ENCODE peak calls at places on chromosomes 16 and 17, in ten cellular contexts. One of them, this sample, is unnamed. For H3K36me3, the result is how much of the 10 kb centered on the place peaks cover.

GRCh38 chr17:8163978-8164814 is 1.4 kb upstream of the VAMP2 start:
- DNase-seq in pancreas: peak
- DNase-seq in stomach: peak
- DNase-seq in CD4-positive, CD25-positive, alpha-beta regulatory T cell: peak
- DNase-seq in body of pancreas: peak
- DNase-seq in endodermal cell: peak
- DNase-seq in BE2C: no peak
- DNase-seq in fibroblast of lung: peak
- DNase-seq in ovary: peak
- DNase-seq in HAP-1: peak
- DNase-seq in this sample: peak

GRCh38 chr17:73719588-73720071 is 75.4 kb upstream of the SDK2 start:
- DNase-seq in CD4-positive, CD25-positive, alpha-beta regulatory T cell: no peak
- DNase-seq in HAP-1: no peak
- DNase-seq in body of pancreas: peak
- DNase-seq in stomach: no peak
- DNase-seq in ovary: peak
- DNase-seq in endodermal cell: peak
- DNase-seq in pancreas: no peak
- DNase-seq in fibroblast of lung: peak
- DNase-seq in BE2C: peak
- DNase-seq in this sample: no peak

GRCh38 chr16:86739178-86739577 is 160.8 kb downstream of the FOXL1 start:
- DNase-seq in endodermal cell: no peak
- DNase-seq in HAP-1: no peak
- DNase-seq in body of pancreas: no peak
- DNase-seq in CD4-positive, CD25-positive, alpha-beta regulatory T cell: no peak
- DNase-seq in ovary: no peak
- DNase-seq in stomach: no peak
- DNase-seq in pancreas: no peak
- DNase-seq in BE2C: no peak
- DNase-seq in fibroblast of lung: no peak
- DNase-seq in this sample: no peak

GRCh38 chr16:25922438-25922837 is 230.7 kb downstream of the HS3ST4 start:
- DNase-seq in stomach: no peak
- DNase-seq in endodermal cell: no peak
- DNase-seq in HAP-1: no peak
- DNase-seq in CD4-positive, CD25-positive, alpha-beta regulatory T cell: no peak
- DNase-seq in body of pancreas: no peak
- DNase-seq in pancreas: no peak
- DNase-seq in BE2C: no peak
- DNase-seq in fibroblast of lung: no peak
- DNase-seq in ovary: no peak
- DNase-seq in this sample: no peak

GRCh38 chr17:44071772-44072171 is 1.2 kb downstream of the G6PC3 start:
- DNase-seq in ovary: peak
- DNase-seq in endodermal cell: peak
- DNase-seq in fibroblast of lung: no peak
- DNase-seq in CD4-positive, CD25-positive, alpha-beta regulatory T cell: no peak
- DNase-seq in stomach: no peak
- DNase-seq in pancreas: peak
- DNase-seq in BE2C: no peak
- DNase-seq in body of pancreas: no peak
- DNase-seq in HAP-1: no peak
- DNase-seq in this sample: no peak

GRCh38 chr17:75649687-75650086 is 16.5 kb downstream of the SMIM5 start:
- DNase-seq in BE2C: no peak
- DNase-seq in ovary: no peak
- DNase-seq in pancreas: no peak
- DNase-seq in endodermal cell: peak
- DNase-seq in HAP-1: no peak
- DNase-seq in fibroblast of lung: no peak
- DNase-seq in stomach: no peak
- DNase-seq in CD4-positive, CD25-positive, alpha-beta regulatory T cell: no peak
- DNase-seq in body of pancreas: no peak
- DNase-seq in this sample: no peak

GRCh38 chr17:66578781-66579489 is 256.0 kb upstream of the CACNG5 start:
- DNase-seq in ovary: no peak
- DNase-seq in CD4-positive, CD25-positive, alpha-beta regulatory T cell: no peak
- DNase-seq in endodermal cell: peak
- DNase-seq in body of pancreas: no peak
- DNase-seq in pancreas: no peak
- DNase-seq in HAP-1: no peak
- DNase-seq in fibroblast of lung: no peak
- DNase-seq in stomach: no peak
- DNase-seq in BE2C: no peak
- DNase-seq in this sample: no peak

GRCh38 chr17:48375356-48375755 is 54.7 kb downstream of the SKAP1 start:
- DNase-seq in ovary: no peak
- DNase-seq in body of pancreas: no peak
- DNase-seq in pancreas: no peak
- DNase-seq in fibroblast of lung: peak
- DNase-seq in stomach: no peak
- DNase-seq in BE2C: no peak
- DNase-seq in HAP-1: no peak
- DNase-seq in endodermal cell: no peak
- DNase-seq in CD4-positive, CD25-positive, alpha-beta regulatory T cell: no peak
- DNase-seq in this sample: no peak

GRCh38 chr17:4666296-4666695 is 24.8 kb upstream of the ALOX15 start:
- DNase-seq in HAP-1: peak
- DNase-seq in endodermal cell: no peak
- DNase-seq in pancreas: no peak
- DNase-seq in ovary: no peak
- DNase-seq in BE2C: no peak
- DNase-seq in body of pancreas: no peak
- DNase-seq in CD4-positive, CD25-positive, alpha-beta regulatory T cell: no peak
- DNase-seq in stomach: no peak
- DNase-seq in fibroblast of lung: peak
- DNase-seq in this sample: no peak

GRCh38 chr17:4665027-4665426 is 23.5 kb upstream of the ALOX15 start:
- DNase-seq in CD4-positive, CD25-positive, alpha-beta regulatory T cell: no peak
- DNase-seq in ovary: no peak
- DNase-seq in endodermal cell: no peak
- DNase-seq in BE2C: no peak
- DNase-seq in fibroblast of lung: no peak
- DNase-seq in stomach: no peak
- DNase-seq in body of pancreas: no peak
- DNase-seq in pancreas: no peak
- DNase-seq in HAP-1: no peak
- DNase-seq in this sample: no peak

GRCh38 chr17:4664230-4664629 is 22.8 kb upstream of the ALOX15 start:
- DNase-seq in HAP-1: no peak
- DNase-seq in fibroblast of lung: no peak
- DNase-seq in pancreas: no peak
- DNase-seq in endodermal cell: no peak
- DNase-seq in ovary: no peak
- DNase-seq in stomach: no peak
- DNase-seq in BE2C: no peak
- DNase-seq in body of pancreas: no peak
- DNase-seq in CD4-positive, CD25-positive, alpha-beta regulatory T cell: no peak
- DNase-seq in this sample: no peak

GRCh38 chr17:4663711-4664110 is 22.2 kb upstream of the ALOX15 start:
- DNase-seq in HAP-1: no peak
- DNase-seq in body of pancreas: no peak
- DNase-seq in fibroblast of lung: no peak
- DNase-seq in stomach: no peak
- DNase-seq in CD4-positive, CD25-positive, alpha-beta regulatory T cell: no peak
- DNase-seq in ovary: no peak
- DNase-seq in endodermal cell: no peak
- DNase-seq in BE2C: no peak
- DNase-seq in pancreas: no peak
- DNase-seq in this sample: no peak

DNA sequence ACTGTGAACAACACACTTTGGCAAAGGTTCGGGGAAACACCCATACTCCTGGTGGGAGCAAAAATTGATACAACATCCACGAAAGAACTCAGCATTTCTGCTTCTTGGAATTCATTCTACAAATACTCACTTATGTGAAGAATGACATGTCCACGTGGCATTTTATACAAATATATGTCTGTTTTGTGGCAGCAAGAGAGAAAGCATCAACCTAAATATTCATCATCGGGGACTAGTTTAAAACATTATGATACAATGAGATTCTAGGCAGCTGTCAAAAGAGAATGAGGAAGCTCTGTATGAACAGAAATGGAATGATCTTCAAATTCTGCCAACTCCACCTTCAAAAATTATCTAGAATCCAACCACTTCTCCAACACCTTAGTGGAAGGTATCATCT is 25.7 kb upstream of the ALOX15 start:
- DNase-seq in BE2C: no peak
- DNase-seq in HAP-1: no peak
- DNase-seq in ovary: no peak
- DNase-seq in pancreas: no peak
- DNase-seq in stomach: no peak
- DNase-seq in body of pancreas: no peak
- DNase-seq in fibroblast of lung: no peak
- DNase-seq in endodermal cell: no peak
- DNase-seq in CD4-positive, CD25-positive, alpha-beta regulatory T cell: no peak
- DNase-seq in this sample: no peak
- H3K36me3 ChIP-seq in BE2C: under half
- H3K36me3 ChIP-seq in HAP-1: under half
- H3K36me3 ChIP-seq in ovary: under half
- H3K36me3 ChIP-seq in pancreas: under half
- H3K36me3 ChIP-seq in stomach: under half
- H3K36me3 ChIP-seq in body of pancreas: under half
- H3K36me3 ChIP-seq in fibroblast of lung: under half
- H3K36me3 ChIP-seq in endodermal cell: under half
- H3K36me3 ChIP-seq in CD4-positive, CD25-positive, alpha-beta regulatory T cell: under half
- H3K36me3 ChIP-seq in this sample: under half

GRCh38 chr16:18788828-18789514 is 1.2 kb downstream of the RPS15A start:
- DNase-seq in HAP-1: no peak
- DNase-seq in endodermal cell: no peak
- DNase-seq in stomach: no peak
- DNase-seq in CD4-positive, CD25-positive, alpha-beta regulatory T cell: peak
- DNase-seq in ovary: no peak
- DNase-seq in pancreas: no peak
- DNase-seq in BE2C: no peak
- DNase-seq in body of pancreas: no peak
- DNase-seq in fibroblast of lung: no peak
- DNase-seq in this sample: no peak

GRCh38 chr16:18789515-18789849 is 652 bp downstream of the RPS15A start:
- DNase-seq in HAP-1: no peak
- DNase-seq in BE2C: no peak
- DNase-seq in stomach: no peak
- DNase-seq in CD4-positive, CD25-positive, alpha-beta regulatory T cell: no peak
- DNase-seq in body of pancreas: no peak
- DNase-seq in pancreas: no peak
- DNase-seq in endodermal cell: no peak
- DNase-seq in ovary: no peak
- DNase-seq in fibroblast of lung: no peak
- DNase-seq in this sample: no peak

GRCh38 chr16:18784917-18785623 is 5.1 kb downstream of the RPS15A start:
- DNase-seq in endodermal cell: no peak
- DNase-seq in BE2C: no peak
- DNase-seq in ovary: no peak
- DNase-seq in stomach: no peak
- DNase-seq in CD4-positive, CD25-positive, alpha-beta regulatory T cell: no peak
- DNase-seq in fibroblast of lung: no peak
- DNase-seq in pancreas: no peak
- DNase-seq in HAP-1: no peak
- DNase-seq in body of pancreas: no peak
- DNase-seq in this sample: no peak

GRCh38 chr16:18792836-18793433 is 2.8 kb upstream of the RPS15A start:
- DNase-seq in CD4-positive, CD25-positive, alpha-beta regulatory T cell: no peak
- DNase-seq in body of pancreas: no peak
- DNase-seq in pancreas: no peak
- DNase-seq in BE2C: no peak
- DNase-seq in fibroblast of lung: no peak
- DNase-seq in stomach: no peak
- DNase-seq in HAP-1: no peak
- DNase-seq in ovary: no peak
- DNase-seq in endodermal cell: no peak
- DNase-seq in this sample: no peak

DNA sequence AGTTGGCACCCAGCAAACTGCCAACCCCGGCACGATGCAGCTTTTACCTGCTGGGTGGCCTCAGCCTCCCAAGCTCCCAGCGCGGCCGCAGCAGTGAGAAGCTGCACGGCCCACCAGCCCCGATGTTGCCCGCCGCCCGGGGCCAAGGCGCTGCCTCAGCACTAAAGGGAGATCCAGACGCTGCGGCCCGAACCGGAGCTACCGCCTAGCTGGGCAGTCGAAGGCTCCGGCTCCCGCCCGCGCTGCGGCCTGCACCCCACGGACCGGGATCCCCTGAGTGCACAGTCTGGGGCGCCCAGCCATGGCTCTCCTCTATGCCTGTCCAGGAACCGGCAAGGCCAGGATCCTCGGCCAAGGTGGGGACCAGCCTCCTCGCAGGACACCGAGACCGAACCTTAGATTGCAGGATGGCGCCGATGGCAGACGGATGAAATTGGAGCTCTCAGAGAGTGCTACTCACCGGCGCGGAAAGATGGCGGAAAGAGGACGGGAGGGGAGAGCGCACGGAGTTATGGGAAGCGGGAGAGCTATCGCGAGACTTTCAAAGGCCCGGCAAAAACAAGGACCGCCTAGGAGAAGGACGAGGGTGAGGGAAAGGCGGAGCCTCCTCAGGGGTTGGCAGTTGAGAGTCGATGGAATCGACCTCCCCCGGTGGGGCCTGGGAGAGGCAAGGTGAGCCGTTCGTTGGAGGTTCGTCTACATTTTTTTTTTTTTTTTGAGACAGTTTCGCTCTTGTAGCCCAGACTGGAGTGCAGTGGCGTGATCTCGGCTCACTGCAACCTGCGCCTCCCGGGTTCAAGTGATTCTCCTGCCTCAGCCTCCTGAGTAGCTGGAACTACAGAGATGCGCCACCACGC is at the start of gene RPS15A:
- DNase-seq in CD4-positive, CD25-positive, alpha-beta regulatory T cell: peak
- DNase-seq in stomach: peak
- DNase-seq in body of pancreas: peak
- DNase-seq in fibroblast of lung: peak
- DNase-seq in pancreas: peak
- DNase-seq in ovary: peak
- DNase-seq in BE2C: peak
- DNase-seq in HAP-1: peak
- DNase-seq in endodermal cell: peak
- DNase-seq in this sample: peak
- H3K36me3 ChIP-seq in CD4-positive, CD25-positive, alpha-beta regulatory T cell: half or more
- H3K36me3 ChIP-seq in stomach: half or more
- H3K36me3 ChIP-seq in body of pancreas: under half
- H3K36me3 ChIP-seq in fibroblast of lung: under half
- H3K36me3 ChIP-seq in pancreas: under half
- H3K36me3 ChIP-seq in ovary: under half
- H3K36me3 ChIP-seq in BE2C: half or more
- H3K36me3 ChIP-seq in HAP-1: half or more
- H3K36me3 ChIP-seq in endodermal cell: half or more
- H3K36me3 ChIP-seq in this sample: half or more

DNA sequence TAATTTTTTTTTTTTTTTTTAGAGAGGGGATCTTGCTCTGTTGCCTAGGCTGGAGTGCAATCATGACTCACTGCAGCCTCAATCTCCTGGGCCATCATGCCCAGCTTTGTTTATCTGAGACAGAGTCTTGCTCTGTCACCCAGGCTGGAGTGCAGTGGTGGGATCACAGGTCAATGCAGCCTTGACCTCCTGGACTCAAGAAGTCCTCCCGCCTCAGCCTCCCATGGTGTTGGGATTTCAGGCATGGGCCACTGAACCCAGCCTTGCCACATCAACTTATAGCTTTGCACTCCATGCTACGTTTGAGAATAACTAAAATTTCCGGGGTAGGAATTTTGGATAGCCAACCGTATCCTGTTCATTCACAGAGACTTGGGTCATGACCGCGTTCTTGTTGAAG is 30.6 kb downstream of the RNF213 start:
- DNase-seq in endodermal cell: no peak
- DNase-seq in fibroblast of lung: no peak
- DNase-seq in stomach: no peak
- DNase-seq in BE2C: no peak
- DNase-seq in ovary: no peak
- DNase-seq in HAP-1: no peak
- DNase-seq in CD4-positive, CD25-positive, alpha-beta regulatory T cell: no peak
- DNase-seq in body of pancreas: no peak
- DNase-seq in pancreas: peak
- DNase-seq in this sample: no peak
- H3K36me3 ChIP-seq in endodermal cell: under half
- H3K36me3 ChIP-seq in fibroblast of lung: half or more
- H3K36me3 ChIP-seq in stomach: half or more
- H3K36me3 ChIP-seq in BE2C: under half
- H3K36me3 ChIP-seq in ovary: under half
- H3K36me3 ChIP-seq in HAP-1: under half
- H3K36me3 ChIP-seq in CD4-positive, CD25-positive, alpha-beta regulatory T cell: half or more
- H3K36me3 ChIP-seq in body of pancreas: under half
- H3K36me3 ChIP-seq in pancreas: half or more
- H3K36me3 ChIP-seq in this sample: half or more

GRCh38 chr17:3750296-3750695 is 26.6 kb downstream of the HASPIN start:
- DNase-seq in ovary: no peak
- DNase-seq in fibroblast of lung: no peak
- DNase-seq in endodermal cell: no peak
- DNase-seq in stomach: no peak
- DNase-seq in pancreas: no peak
- DNase-seq in BE2C: no peak
- DNase-seq in body of pancreas: no peak
- DNase-seq in HAP-1: no peak
- DNase-seq in CD4-positive, CD25-positive, alpha-beta regulatory T cell: no peak
- DNase-seq in this sample: no peak

GRCh38 chr17:3748576-3748975 is 24.9 kb downstream of the HASPIN start:
- DNase-seq in fibroblast of lung: no peak
- DNase-seq in ovary: no peak
- DNase-seq in HAP-1: no peak
- DNase-seq in CD4-positive, CD25-positive, alpha-beta regulatory T cell: no peak
- DNase-seq in stomach: no peak
- DNase-seq in body of pancreas: no peak
- DNase-seq in pancreas: no peak
- DNase-seq in BE2C: no peak
- DNase-seq in endodermal cell: no peak
- DNase-seq in this sample: no peak

GRCh38 chr17:3747805-3748204 is 24.1 kb downstream of the HASPIN start:
- DNase-seq in endodermal cell: no peak
- DNase-seq in CD4-positive, CD25-positive, alpha-beta regulatory T cell: no peak
- DNase-seq in fibroblast of lung: no peak
- DNase-seq in body of pancreas: no peak
- DNase-seq in stomach: no peak
- DNase-seq in pancreas: no peak
- DNase-seq in BE2C: no peak
- DNase-seq in HAP-1: no peak
- DNase-seq in ovary: peak
- DNase-seq in this sample: no peak

GRCh38 chr17:3751836-3752235 is 28.1 kb downstream of the HASPIN start:
- DNase-seq in stomach: no peak
- DNase-seq in CD4-positive, CD25-positive, alpha-beta regulatory T cell: no peak
- DNase-seq in endodermal cell: no peak
- DNase-seq in HAP-1: no peak
- DNase-seq in ovary: no peak
- DNase-seq in fibroblast of lung: no peak
- DNase-seq in BE2C: no peak
- DNase-seq in pancreas: no peak
- DNase-seq in body of pancreas: no peak
- DNase-seq in this sample: no peak

GRCh38 chr17:3750926-3751325 is 27.2 kb downstream of the HASPIN start:
- DNase-seq in fibroblast of lung: no peak
- DNase-seq in pancreas: no peak
- DNase-seq in ovary: no peak
- DNase-seq in body of pancreas: no peak
- DNase-seq in stomach: no peak
- DNase-seq in BE2C: no peak
- DNase-seq in CD4-positive, CD25-positive, alpha-beta regulatory T cell: peak
- DNase-seq in endodermal cell: no peak
- DNase-seq in HAP-1: no peak
- DNase-seq in this sample: no peak
- H3K36me3 ChIP-seq in fibroblast of lung: under half
- H3K36me3 ChIP-seq in pancreas: under half
- H3K36me3 ChIP-seq in ovary: under half
- H3K36me3 ChIP-seq in body of pancreas: under half
- H3K36me3 ChIP-seq in stomach: under half
- H3K36me3 ChIP-seq in BE2C: under half
- H3K36me3 ChIP-seq in CD4-positive, CD25-positive, alpha-beta regulatory T cell: under half
- H3K36me3 ChIP-seq in endodermal cell: under half
- H3K36me3 ChIP-seq in HAP-1: under half
- H3K36me3 ChIP-seq in this sample: under half

This sample was measured in suprapubic skin.